ENCODE peak calls at places on chromosomes 5 and 9, in ten cellular contexts. M, P, U, Q, O, R, G, K, N and C are unnamed samples.

GRCh38 chr5:175694371-175695160 is 36.7 kb downstream of the HRH2 start:
- DNase-seq in M (no peak), P (no peak), U (no peak), Q (peak), O (no peak), R (peak), G (no peak), K (no peak), N (no peak), C (no peak)

GRCh38 chr9:110977259-110977709 is 61.0 kb downstream of the LPAR1 start:
- DNase-seq in M (peak), P (peak), U (no peak), Q (no peak), O (no peak), R (no peak), G (no peak), K (peak), N (no peak), C (peak)

GRCh38 chr5:2003206-2003605 is 120.5 kb upstream of the IRX4 start:
- DNase-seq in M (no peak), P (no peak), U (no peak), Q (no peak), O (no peak), R (no peak), G (no peak), K (no peak), N (no peak), C (no peak)

GRCh38 chr9:128372188-128372641 is 1.0 kb downstream of the URM1 start:
- DNase-seq in M (no peak), P (no peak), U (no peak), Q (no peak), O (no peak), R (peak), G (peak), K (no peak), N (no peak), C (no peak)

GRCh38 chr5:115842089-115842881 is 550 bp downstream of the AP3S1 start:
- DNase-seq in M (peak), P (peak), U (peak), Q (no peak), O (no peak), R (no peak), G (peak), K (peak), N (no peak), C (peak)

GRCh38 chr9:2461886-2462285 is 159.7 kb upstream of the VLDLR start:
- DNase-seq in M (no peak), P (peak), U (peak), Q (no peak), O (no peak), R (no peak), G (no peak), K (no peak), N (no peak), C (no peak)

GRCh38 chr5:53555160-53555559 is 5.3 kb upstream of the NDUFS4 start:
- DNase-seq in M (no peak), P (no peak), U (no peak), Q (no peak), O (no peak), R (no peak), G (no peak), K (no peak), N (no peak), C (no peak)

GRCh38 chr5:18984559-18985080 is 1003.4 kb downstream of the CDH18 start:
- DNase-seq in M (no peak), P (no peak), U (no peak), Q (no peak), O (no peak), R (no peak), G (no peak), K (no peak), N (no peak), C (no peak)

GRCh38 chr5:79236970-79237734 is 1.2 kb downstream of the JMY start:
- DNase-seq in M (peak), P (peak), U (peak), Q (no peak), O (no peak), R (peak), G (peak), K (peak), N (no peak), C (peak)

GRCh38 chr9:36450110-36450732 is 50.2 kb upstream of the RNF38 start:
- DNase-seq in M (peak), P (peak), U (peak), Q (peak), O (no peak), R (peak), G (peak), K (peak), N (no peak), C (peak)

GRCh38 chr9:131813116-131813515 is 73.2 kb upstream of the RAPGEF1 start:
- DNase-seq in M (no peak), P (peak), U (no peak), Q (no peak), O (no peak), R (no peak), G (no peak), K (no peak), N (no peak), C (no peak)

GRCh38 chr9:38681747-38682227 is 38.1 kb downstream of the FAM240B start:
- DNase-seq in M (no peak), P (peak), U (no peak), Q (no peak), O (no peak), R (no peak), G (no peak), K (no peak), N (no peak), C (peak)

GRCh38 chr5:118937393-118938061 is 50.8 kb downstream of the DTWD2 start:
- DNase-seq in M (no peak), P (peak), U (no peak), Q (peak), O (no peak), R (no peak), G (no peak), K (no peak), N (no peak), C (no peak)

GRCh38 chr5:88690619-88691560 is 192.1 kb downstream of the MEF2C start:
- DNase-seq in M (peak), P (peak), U (peak), Q (peak), O (peak), R (peak), G (peak), K (peak), N (no peak), C (peak)

GRCh38 chr9:92609142-92609500 is 60.8 kb downstream of the IPPK start:
- DNase-seq in M (no peak), P (peak), U (peak), Q (peak), O (no peak), R (peak), G (peak), K (no peak), N (no peak), C (no peak)

GRCh38 chr9:113558632-113559502 is 95.3 kb downstream of the RGS3 start:
- DNase-seq in M (peak), P (peak), U (peak), Q (no peak), O (no peak), R (no peak), G (peak), K (no peak), N (peak), C (peak)

GRCh38 chr9:108551030-108551964 is 304.5 kb downstream of the ACTL7B start:
- DNase-seq in M (peak), P (peak), U (peak), Q (peak), O (no peak), R (no peak), G (no peak), K (peak), N (no peak), C (peak)

GRCh38 chr5:147645172-147645571 is 135.3 kb upstream of the DPYSL3 start:
- DNase-seq in M (no peak), P (no peak), U (no peak), Q (no peak), O (no peak), R (no peak), G (no peak), K (no peak), N (no peak), C (no peak)

GRCh38 chr9:71853084-71853483 is 57.9 kb downstream of the ABHD17B start:
- DNase-seq in M (no peak), P (no peak), U (no peak), Q (no peak), O (no peak), R (no peak), G (no peak), K (no peak), N (no peak), C (no peak)

GRCh38 chr9:136625101-136626065 is 37.3 kb upstream of the EGFL7 start:
- DNase-seq in M (peak), P (peak), U (peak), Q (peak), O (no peak), R (no peak), G (peak), K (peak), N (peak), C (peak)

GRCh38 chr9:33151007-33151557 is 16.1 kb downstream of the B4GALT1 start:
- DNase-seq in M (no peak), P (peak), U (peak), Q (peak), O (no peak), R (no peak), G (no peak), K (no peak), N (no peak), C (peak)

GRCh38 chr9:34413229-34413852 is 36.6 kb upstream of the MYORG start:
- DNase-seq in M (no peak), P (peak), U (peak), Q (peak), O (no peak), R (peak), G (peak), K (peak), N (peak), C (peak)

GRCh38 chr9:35616681-35617459 is 1.3 kb downstream of the CD72 start:
- DNase-seq in M (peak), P (peak), U (peak), Q (peak), O (peak), R (peak), G (no peak), K (no peak), N (no peak), C (peak)

GRCh38 chr9:134544388-134545212 is 97.0 kb upstream of the COL5A1 start:
- DNase-seq in M (peak), P (peak), U (peak), Q (no peak), O (no peak), R (no peak), G (no peak), K (peak), N (no peak), C (peak)

GRCh38 chr9:120642129-120642528 is 62.2 kb upstream of the CDK5RAP2 start:
- DNase-seq in M (no peak), P (no peak), U (no peak), Q (no peak), O (no peak), R (no peak), G (no peak), K (no peak), N (no peak), C (peak)

GRCh38 chr9:28600226-28600625 is 1026.9 kb upstream of the C9orf72 start:
- DNase-seq in M (no peak), P (no peak), U (no peak), Q (no peak), O (no peak), R (peak), G (no peak), K (no peak), N (no peak), C (no peak)

GRCh38 chr9:112076814-112077213 is 98.3 kb downstream of the SUSD1 start:
- DNase-seq in M (no peak), P (no peak), U (no peak), Q (peak), O (no peak), R (no peak), G (no peak), K (no peak), N (no peak), C (no peak)

GRCh38 chr9:14923701-14924100 is 13.5 kb upstream of the FREM1 start:
- DNase-seq in M (no peak), P (no peak), U (no peak), Q (no peak), O (no peak), R (no peak), G (no peak), K (no peak), N (no peak), C (no peak)

GRCh38 chr5:763998-764781 is 20.3 kb downstream of the ZDHHC11B start:
- DNase-seq in M (no peak), P (no peak), U (peak), Q (no peak), O (no peak), R (no peak), G (no peak), K (no peak), N (no peak), C (no peak)

GRCh38 chr9:76101945-76102344 is 211.5 kb downstream of the PCSK5 start:
- DNase-seq in M (no peak), P (no peak), U (no peak), Q (no peak), O (no peak), R (no peak), G (no peak), K (no peak), N (no peak), C (no peak)

GRCh38 chr9:110933350-110934001 is 104.8 kb downstream of the LPAR1 start:
- DNase-seq in M (no peak), P (no peak), U (no peak), Q (peak), O (no peak), R (no peak), G (no peak), K (no peak), N (no peak), C (no peak)

GRCh38 chr5:97547999-97548797 is 365.2 kb upstream of the RIOK2 start:
- DNase-seq in M (no peak), P (peak), U (no peak), Q (peak), O (no peak), R (no peak), G (no peak), K (no peak), N (no peak), C (peak)

GRCh38 chr5:141760193-141760592 is 78.2 kb upstream of the ARAP3 start:
- DNase-seq in M (no peak), P (no peak), U (no peak), Q (no peak), O (no peak), R (no peak), G (no peak), K (no peak), N (no peak), C (no peak)

GRCh38 chr9:119052339-119053030 is 316.8 kb downstream of the BRINP1 start:
- DNase-seq in M (no peak), P (no peak), U (no peak), Q (no peak), O (no peak), R (no peak), G (no peak), K (no peak), N (no peak), C (no peak)

GRCh38 chr9:133225171-133226011 is 16.3 kb upstream of the OBP2B start:
- DNase-seq in M (no peak), P (no peak), U (no peak), Q (no peak), O (no peak), R (no peak), G (no peak), K (no peak), N (no peak), C (no peak)

GRCh38 chr9:686381-686813 is 155.1 kb upstream of the DMRT1 start:
- DNase-seq in M (no peak), P (peak), U (peak), Q (no peak), O (no peak), R (no peak), G (no peak), K (no peak), N (no peak), C (peak)